ENCODE peak calls at places on chromosome 1, in five cellular contexts. H is RWPE2; N is CD8-positive, alpha-beta T cell; P is stimulated activated naive CD8-positive, alpha-beta T cell treated with anti-CD3 and anti-CD28 coated beads, Interleukin-15, Interleukin-2, amounts not matched to agents 100 U/mL and 50 U/mL, for 24 hours; D is naive thymus-derived CD8-positive, alpha-beta T cell. L is an unnamed sample.

GRCh38 chr1:111045033-111045722 is 81.5 kb upstream of the LRIF1 start:
- ATAC-seq in H (peak; percentile 31), N (no peak), P (no peak), D (no peak), L (no peak)

GRCh38 chr1:941027-941587 is 17.4 kb downstream of the SAMD11 start:
- ATAC-seq in H (no peak), N (peak; percentile 5), P (no peak), D (peak; percentile 24), L (no peak)

GRCh38 chr1:66282343-66282852 is 251.6 kb upstream of the SGIP1 start:
- ATAC-seq in H (peak; percentile 63), N (peak; percentile 93), P (peak; percentile 92), D (peak; percentile 93), L (no peak)

GRCh38 chr1:174397261-174397660 is 50.5 kb upstream of the GPR52 start:
- ATAC-seq in H (no peak), N (no peak), P (peak; percentile 14), D (no peak), L (no peak)

GRCh38 chr1:244319283-244320132 is 132.2 kb downstream of the ADSS2 start:
- ATAC-seq in H (no peak), N (peak; percentile 79), P (peak; percentile 97), D (peak; percentile 29), L (peak; percentile 27)

GRCh38 chr1:173049327-173049639 is 1.5 kb downstream of the TNFSF18 start:
- ATAC-seq in H (no peak), N (no peak), P (no peak), D (no peak), L (no peak)

GRCh38 chr1:54826226-54826816 is 25.2 kb upstream of the TTC22 start:
- ATAC-seq in H (no peak), N (no peak), P (no peak), D (no peak), L (no peak)

GRCh38 chr1:45305231-45305630 is 21.5 kb upstream of the HPDL start:
- ATAC-seq in H (no peak), N (no peak), P (no peak), D (no peak), L (no peak)

GRCh38 chr1:200058341-200058740 is 30.8 kb downstream of the NR5A2 start:
- ATAC-seq in H (no peak), N (no peak), P (no peak), D (no peak), L (no peak)

GRCh38 chr1:173017792-173018191 is 32.9 kb downstream of the TNFSF18 start:
- ATAC-seq in H (no peak), N (no peak), P (no peak), D (no peak), L (no peak)

GRCh38 chr1:91582431-91582921 is 81.8 kb downstream of the CDC7 start:
- ATAC-seq in H (peak; percentile 95), N (no peak), P (no peak), D (no peak), L (peak; percentile 84)

GRCh38 chr1:101081496-101082282 is 56.1 kb upstream of the DPH5 start:
- ATAC-seq in H (no peak), N (peak; percentile 93), P (peak; percentile 98), D (peak; percentile 93), L (no peak)

GRCh38 chr1:202122639-202123335 is at the start of gene GPR37L1:
- ATAC-seq in H (no peak), N (no peak), P (no peak), D (no peak), L (peak; percentile 74)

GRCh38 chr1:159900086-159900680 is at the start of gene CFAP45:
- ATAC-seq in H (peak; percentile 91), N (no peak), P (no peak), D (no peak), L (peak; percentile 88)

L was measured in gastroesophageal sphincter.